ENCODE peak calls at places on chromosomes 11 and 22, in eight cellular contexts. K, N, L, G, U, D, W and V are unnamed samples.

GRCh38 chr11:75592699-75593098 is 30.6 kb downstream of the SERPINH1 start:
- DNase-seq in K (no peak), N (peak; percentile 81), L (no peak), G (no peak), U (no peak), D (no peak), W (no peak), V (no peak)

GRCh38 chr22:42625416-42625815 is 10.7 kb upstream of the POLDIP3 start:
- DNase-seq in K (no peak), N (no peak), L (no peak), G (no peak), U (no peak), D (no peak), W (no peak), V (no peak)

GRCh38 chr11:67651976-67652895 is 1.7 kb upstream of the ACY3 start:
- DNase-seq in K (no peak), N (no peak), L (no peak), G (no peak), U (no peak), D (no peak), W (no peak), V (no peak)

GRCh38 chr11:34650528-34650927 is 29.6 kb downstream of the EHF start:
- DNase-seq in K (peak; percentile 58), N (no peak), L (no peak), G (no peak), U (peak; percentile 95), D (no peak), W (peak; percentile 75), V (no peak)

GRCh38 chr11:45180158-45180887 is 33.9 kb downstream of the PRDM11 start:
- DNase-seq in K (no peak), N (peak; percentile 50), L (peak; percentile 53), G (peak; percentile 58), U (peak; percentile 43), D (peak; percentile 64), W (no peak), V (peak; percentile 61)

GRCh38 chr11:72630104-72630852 is 43.9 kb downstream of the PDE2A start:
- DNase-seq in K (no peak), N (no peak), L (no peak), G (no peak), U (no peak), D (no peak), W (no peak), V (no peak)

GRCh38 chr11:10629431-10630002 is 61.1 kb upstream of the LYVE1 start:
- DNase-seq in K (no peak), N (no peak), L (no peak), G (no peak), U (no peak), D (no peak), W (no peak), V (no peak)

GRCh38 chr11:57638005-57638760 is 11.5 kb downstream of the YPEL4 start:
- DNase-seq in K (no peak), N (peak; percentile 46), L (peak; percentile 98), G (peak; percentile 80), U (peak; percentile 24), D (peak; percentile 72), W (no peak), V (peak; percentile 91)

GRCh38 chr22:49921508-49922278 is 3.3 kb downstream of the CRELD2 start:
- DNase-seq in K (no peak), N (no peak), L (no peak), G (no peak), U (no peak), D (peak; percentile 41), W (no peak), V (no peak)

GRCh38 chr11:82858556-82859091 is 41.6 kb downstream of the PRCP start:
- DNase-seq in K (no peak), N (no peak), L (peak; percentile 62), G (no peak), U (no peak), D (no peak), W (no peak), V (no peak)

GRCh38 chr11:29025001-29025400 is 916.8 kb downstream of the METTL15 start:
- DNase-seq in K (no peak), N (no peak), L (no peak), G (no peak), U (no peak), D (no peak), W (no peak), V (no peak)

GRCh38 chr22:44891293-44891747 is 118.5 kb downstream of the PHF21B start:
- DNase-seq in K (no peak), N (no peak), L (no peak), G (no peak), U (no peak), D (no peak), W (no peak), V (peak; percentile 46)

GRCh38 chr11:61776561-61777075 is 15.8 kb downstream of the TMEM258 start:
- DNase-seq in K (peak; percentile 70), N (no peak), L (peak; percentile 85), G (no peak), U (peak; percentile 81), D (peak; percentile 69), W (no peak), V (no peak)

GRCh38 chr22:24189249-24190158 is 8.2 kb downstream of the SUSD2 start:
- DNase-seq in K (peak; percentile 62), N (no peak), L (peak; percentile 92), G (peak; percentile 75), U (peak; percentile 66), D (peak; percentile 92), W (no peak), V (peak; percentile 91)

GRCh38 chr11:109892321-109892794 is 200.8 kb upstream of the ZC3H12C start:
- DNase-seq in K (no peak), N (no peak), L (no peak), G (no peak), U (no peak), D (no peak), W (no peak), V (no peak)

GRCh38 chr22:17948101-17948500 is 76.3 kb downstream of the MICAL3 start:
- DNase-seq in K (no peak), N (no peak), L (no peak), G (no peak), U (no peak), D (no peak), W (no peak), V (no peak)

GRCh38 chr11:22079133-22079847 is 113.6 kb upstream of the ANO5 start:
- DNase-seq in K (no peak), N (no peak), L (no peak), G (no peak), U (no peak), D (no peak), W (no peak), V (no peak)

GRCh38 chr11:86938900-86939880 is 16.0 kb downstream of the FZD4 start:
- DNase-seq in K (no peak), N (no peak), L (peak; percentile 49), G (no peak), U (no peak), D (no peak), W (no peak), V (no peak)

GRCh38 chr11:44805596-44805995 is 78.8 kb downstream of the TSPAN18 start:
- DNase-seq in K (no peak), N (no peak), L (peak; percentile 50), G (no peak), U (no peak), D (no peak), W (no peak), V (peak; percentile 16)

GRCh38 chr11:128701086-128701485 is 7.2 kb downstream of the FLI1 start:
- DNase-seq in K (no peak), N (no peak), L (peak; percentile 43), G (no peak), U (no peak), D (no peak), W (no peak), V (no peak)

GRCh38 chr11:118931576-118931975 is 5.8 kb upstream of the BCL9L start:
- DNase-seq in K (no peak), N (no peak), L (no peak), G (no peak), U (no peak), D (no peak), W (no peak), V (no peak)

GRCh38 chr11:58289266-58289665 is 21.2 kb upstream of the OR10W1 start:
- DNase-seq in K (no peak), N (no peak), L (no peak), G (no peak), U (no peak), D (no peak), W (no peak), V (no peak)

GRCh38 chr11:70544067-70544773 is 145.9 kb downstream of the CTTN start:
- DNase-seq in K (no peak), N (no peak), L (no peak), G (no peak), U (no peak), D (peak; percentile 33), W (no peak), V (peak; percentile 65)

GRCh38 chr11:45660717-45661416 is 4.6 kb downstream of the CHST1 start:
- DNase-seq in K (no peak), N (no peak), L (no peak), G (no peak), U (no peak), D (no peak), W (no peak), V (peak; percentile 24)

GRCh38 chr11:112834277-112834755 is 126.9 kb upstream of the NCAM1 start:
- DNase-seq in K (no peak), N (peak; percentile 52), L (no peak), G (peak; percentile 76), U (no peak), D (no peak), W (no peak), V (peak; percentile 79)

GRCh38 chr11:26204110-26204509 is 127.8 kb upstream of the ANO3 start:
- DNase-seq in K (no peak), N (no peak), L (no peak), G (no peak), U (no peak), D (no peak), W (no peak), V (no peak)